ENCODE peak calls at places on chromosomes 11 and 22, in five cellular contexts. One of them, this sample, is unnamed.

GRCh38 chr11:64007160-64007628 is 21.0 kb downstream of the OTUB1 start:
- DNase-seq in neural progenitor cell: peak; percentile 70
- DNase-seq in IMR-90: no peak
- DNase-seq in mammary epithelial cell: peak; percentile 20
- DNase-seq in heart right ventricle: no peak
- DNase-seq in this sample: peak; percentile 25

GRCh38 chr11:130604606-130605005 is 156.2 kb downstream of the ADAMTS15 start:
- DNase-seq in heart right ventricle: no peak
- DNase-seq in neural progenitor cell: no peak
- DNase-seq in mammary epithelial cell: no peak
- DNase-seq in IMR-90: no peak
- DNase-seq in this sample: no peak

GRCh38 chr11:11538277-11538960 is 83.4 kb downstream of the GALNT18 start:
- DNase-seq in IMR-90: no peak
- DNase-seq in heart right ventricle: peak; percentile 77
- DNase-seq in neural progenitor cell: no peak
- DNase-seq in mammary epithelial cell: no peak
- DNase-seq in this sample: no peak

GRCh38 chr11:117827521-117828511 is 3.3 kb upstream of the FXYD2 start:
- DNase-seq in IMR-90: no peak
- DNase-seq in mammary epithelial cell: no peak
- DNase-seq in heart right ventricle: no peak
- DNase-seq in neural progenitor cell: no peak
- DNase-seq in this sample: no peak

GRCh38 chr11:70016666-70017347 is 61.3 kb upstream of the ANO1 start:
- DNase-seq in mammary epithelial cell: peak; percentile 98
- DNase-seq in IMR-90: peak; percentile 78
- DNase-seq in heart right ventricle: no peak
- DNase-seq in neural progenitor cell: no peak
- DNase-seq in this sample: peak; percentile 69

GRCh38 chr22:44871782-44872181 is 119.4 kb downstream of the ARHGAP8 start:
- DNase-seq in neural progenitor cell: no peak
- DNase-seq in mammary epithelial cell: no peak
- DNase-seq in heart right ventricle: no peak
- DNase-seq in IMR-90: no peak
- DNase-seq in this sample: no peak

GRCh38 chr22:40637181-40638150 is 947 bp upstream of the MRTFA start:
- DNase-seq in mammary epithelial cell: no peak
- DNase-seq in IMR-90: no peak
- DNase-seq in neural progenitor cell: no peak
- DNase-seq in heart right ventricle: no peak
- DNase-seq in this sample: no peak

GRCh38 chr11:39571081-39571480 is 1888.4 kb downstream of the LRRC4C start:
- DNase-seq in IMR-90: no peak
- DNase-seq in heart right ventricle: no peak
- DNase-seq in neural progenitor cell: no peak
- DNase-seq in mammary epithelial cell: no peak
- DNase-seq in this sample: no peak

GRCh38 chr11:6812391-6813005 is 13.0 kb upstream of the OR6A2 start:
- DNase-seq in heart right ventricle: no peak
- DNase-seq in neural progenitor cell: peak; percentile 51
- DNase-seq in mammary epithelial cell: peak; percentile 28
- DNase-seq in IMR-90: peak; percentile 34
- DNase-seq in this sample: peak; percentile 50

GRCh38 chr22:39623603-39624500 is 53.3 kb downstream of the CACNA1I start:
- DNase-seq in heart right ventricle: no peak
- DNase-seq in IMR-90: no peak
- DNase-seq in neural progenitor cell: peak; percentile 51
- DNase-seq in mammary epithelial cell: no peak
- DNase-seq in this sample: no peak

GRCh38 chr11:57778318-57779037 is 16.9 kb downstream of the CTNND1 start:
- DNase-seq in heart right ventricle: peak; percentile 88
- DNase-seq in IMR-90: peak; percentile 98
- DNase-seq in neural progenitor cell: peak; percentile 87
- DNase-seq in mammary epithelial cell: peak; percentile 86
- DNase-seq in this sample: peak; percentile 98
- H3K4me3 ChIP-seq in heart right ventricle: no peak overlapping the region
- H3K4me3 ChIP-seq in IMR-90: peak overlapping the region; percentile 21
- H3K4me3 ChIP-seq in neural progenitor cell: peak overlapping the region; percentile 26
- H3K4me3 ChIP-seq in mammary epithelial cell: peak overlapping the region; percentile 9
- H3K4me3 ChIP-seq in this sample: peak overlapping the region; percentile 13

GRCh38 chr11:82902086-82902485 is 550 bp downstream of the DDIAS start:
- DNase-seq in IMR-90: no peak
- DNase-seq in neural progenitor cell: no peak
- DNase-seq in heart right ventricle: no peak
- DNase-seq in mammary epithelial cell: no peak
- DNase-seq in this sample: no peak
- H3K4me3 ChIP-seq in IMR-90: peak overlapping the region; percentile 64
- H3K4me3 ChIP-seq in neural progenitor cell: peak overlapping the region; percentile 67
- H3K4me3 ChIP-seq in heart right ventricle: peak overlapping the region; percentile 58
- H3K4me3 ChIP-seq in mammary epithelial cell: peak overlapping the region; percentile 88
- H3K4me3 ChIP-seq in this sample: peak overlapping the region; percentile 76

DNA sequence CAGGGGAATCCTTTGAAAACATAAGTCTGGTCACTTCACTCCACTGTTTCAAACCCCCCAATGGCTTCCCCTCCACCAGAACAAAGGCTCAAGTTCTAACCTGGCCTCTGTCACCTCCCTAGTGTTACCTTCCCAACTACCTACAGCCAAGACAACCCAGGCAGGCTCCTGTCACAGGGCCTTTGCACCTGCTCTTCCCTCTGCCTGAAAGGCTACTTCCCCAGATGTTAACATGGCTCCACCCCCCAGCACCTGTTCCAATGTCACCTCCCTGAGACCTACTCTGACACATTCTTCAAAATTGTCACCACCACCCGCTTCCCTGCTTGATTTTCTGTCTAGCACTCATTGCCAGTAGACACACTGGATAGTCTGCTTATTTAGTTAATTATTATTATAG is 152.7 kb downstream of the CHST1 start:
- DNase-seq in neural progenitor cell: no peak
- DNase-seq in mammary epithelial cell: no peak
- DNase-seq in heart right ventricle: no peak
- DNase-seq in IMR-90: no peak
- DNase-seq in this sample: no peak
- H3K4me3 ChIP-seq in neural progenitor cell: no peak overlapping the region
- H3K4me3 ChIP-seq in mammary epithelial cell: no peak overlapping the region
- H3K4me3 ChIP-seq in heart right ventricle: no peak overlapping the region
- H3K4me3 ChIP-seq in IMR-90: no peak overlapping the region
- H3K4me3 ChIP-seq in this sample: no peak overlapping the region

GRCh38 chr11:66277475-66278391 is at the start of gene CNIH2:
- DNase-seq in mammary epithelial cell: no peak
- DNase-seq in IMR-90: no peak
- DNase-seq in heart right ventricle: peak; percentile 44
- DNase-seq in neural progenitor cell: peak; percentile 82
- DNase-seq in this sample: no peak
- H3K4me3 ChIP-seq in mammary epithelial cell: no peak within 1 kb of the TSS
- H3K4me3 ChIP-seq in IMR-90: peak within 1 kb of the TSS; percentile 38
- H3K4me3 ChIP-seq in heart right ventricle: peak within 1 kb of the TSS; percentile 16
- H3K4me3 ChIP-seq in neural progenitor cell: peak within 1 kb of the TSS; percentile 52
- H3K4me3 ChIP-seq in this sample: peak within 1 kb of the TSS; percentile 24

GRCh38 chr22:25085156-25085555 is 114.5 kb upstream of the CRYBB3 start:
- DNase-seq in neural progenitor cell: no peak
- DNase-seq in heart right ventricle: no peak
- DNase-seq in IMR-90: no peak
- DNase-seq in mammary epithelial cell: no peak
- DNase-seq in this sample: no peak
- H3K4me3 ChIP-seq in neural progenitor cell: no peak overlapping the region
- H3K4me3 ChIP-seq in heart right ventricle: no peak overlapping the region
- H3K4me3 ChIP-seq in IMR-90: no peak overlapping the region
- H3K4me3 ChIP-seq in mammary epithelial cell: no peak overlapping the region
- H3K4me3 ChIP-seq in this sample: no peak overlapping the region

GRCh38 chr11:47187723-47188122 is 1.5 kb upstream of the PACSIN3 start:
- DNase-seq in heart right ventricle: no peak
- DNase-seq in neural progenitor cell: no peak
- DNase-seq in mammary epithelial cell: no peak
- DNase-seq in IMR-90: no peak
- DNase-seq in this sample: no peak
- H3K4me3 ChIP-seq in heart right ventricle: peak overlapping the region; percentile 81
- H3K4me3 ChIP-seq in neural progenitor cell: peak overlapping the region; percentile 64
- H3K4me3 ChIP-seq in mammary epithelial cell: peak overlapping the region; percentile 62
- H3K4me3 ChIP-seq in IMR-90: peak overlapping the region; percentile 35
- H3K4me3 ChIP-seq in this sample: no peak overlapping the region

GRCh38 chr11:4025957-4026324 is 68.7 kb upstream of the RRM1 start:
- DNase-seq in neural progenitor cell: no peak
- DNase-seq in IMR-90: peak; percentile 10
- DNase-seq in mammary epithelial cell: no peak
- DNase-seq in heart right ventricle: no peak
- DNase-seq in this sample: peak; percentile 48

GRCh38 chr11:4026389-4026788 is 68.2 kb upstream of the RRM1 start:
- DNase-seq in neural progenitor cell: no peak
- DNase-seq in mammary epithelial cell: no peak
- DNase-seq in IMR-90: no peak
- DNase-seq in heart right ventricle: no peak
- DNase-seq in this sample: no peak

GRCh38 chr11:4022669-4023068 is 71.9 kb upstream of the RRM1 start:
- DNase-seq in neural progenitor cell: no peak
- DNase-seq in mammary epithelial cell: no peak
- DNase-seq in IMR-90: no peak
- DNase-seq in heart right ventricle: no peak
- DNase-seq in this sample: no peak

GRCh38 chr11:4027746-4028145 is 66.9 kb upstream of the RRM1 start:
- DNase-seq in neural progenitor cell: no peak
- DNase-seq in heart right ventricle: no peak
- DNase-seq in IMR-90: peak; percentile 9
- DNase-seq in mammary epithelial cell: no peak
- DNase-seq in this sample: no peak

DNA sequence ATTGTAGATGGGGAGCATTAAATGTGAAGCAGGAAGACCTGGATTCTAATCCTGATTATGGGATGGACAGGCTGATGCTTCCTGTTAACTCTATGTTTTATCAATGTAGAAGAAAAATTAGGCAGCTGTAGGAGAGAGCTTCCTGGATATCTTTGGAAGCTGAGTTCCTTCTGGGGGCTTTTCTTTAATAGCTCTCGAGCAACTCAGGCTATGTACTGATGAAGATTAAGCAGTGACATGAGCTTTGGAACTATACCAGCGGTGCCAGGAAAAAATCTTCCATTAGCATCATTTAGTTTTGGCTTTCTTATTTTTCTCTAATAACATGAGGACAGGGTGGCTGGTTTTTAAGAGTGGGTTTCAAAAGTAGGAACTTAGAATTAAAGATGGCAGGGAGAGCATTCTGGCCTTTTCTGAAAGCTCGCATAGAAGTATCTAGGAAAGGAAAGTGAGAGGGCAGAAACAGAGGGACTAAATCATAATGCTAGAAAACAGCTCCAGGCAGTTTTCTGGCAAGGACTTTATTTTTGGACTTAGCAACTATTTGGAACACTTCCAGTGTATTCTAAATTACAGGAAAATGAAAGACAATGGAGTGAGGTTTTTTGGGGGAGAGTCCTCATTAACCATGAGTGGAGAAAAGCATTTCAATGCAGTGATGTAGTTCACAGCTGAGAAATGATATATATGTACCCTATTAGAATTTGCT is 69.2 kb upstream of the RRM1 start:
- DNase-seq in mammary epithelial cell: peak; percentile 12
- DNase-seq in IMR-90: peak; percentile 25
- DNase-seq in neural progenitor cell: no peak
- DNase-seq in heart right ventricle: no peak
- DNase-seq in this sample: peak; percentile 94
- H3K4me3 ChIP-seq in mammary epithelial cell: no peak overlapping the region
- H3K4me3 ChIP-seq in IMR-90: no peak overlapping the region
- H3K4me3 ChIP-seq in neural progenitor cell: no peak overlapping the region
- H3K4me3 ChIP-seq in heart right ventricle: no peak overlapping the region
- H3K4me3 ChIP-seq in this sample: no peak overlapping the region

DNA sequence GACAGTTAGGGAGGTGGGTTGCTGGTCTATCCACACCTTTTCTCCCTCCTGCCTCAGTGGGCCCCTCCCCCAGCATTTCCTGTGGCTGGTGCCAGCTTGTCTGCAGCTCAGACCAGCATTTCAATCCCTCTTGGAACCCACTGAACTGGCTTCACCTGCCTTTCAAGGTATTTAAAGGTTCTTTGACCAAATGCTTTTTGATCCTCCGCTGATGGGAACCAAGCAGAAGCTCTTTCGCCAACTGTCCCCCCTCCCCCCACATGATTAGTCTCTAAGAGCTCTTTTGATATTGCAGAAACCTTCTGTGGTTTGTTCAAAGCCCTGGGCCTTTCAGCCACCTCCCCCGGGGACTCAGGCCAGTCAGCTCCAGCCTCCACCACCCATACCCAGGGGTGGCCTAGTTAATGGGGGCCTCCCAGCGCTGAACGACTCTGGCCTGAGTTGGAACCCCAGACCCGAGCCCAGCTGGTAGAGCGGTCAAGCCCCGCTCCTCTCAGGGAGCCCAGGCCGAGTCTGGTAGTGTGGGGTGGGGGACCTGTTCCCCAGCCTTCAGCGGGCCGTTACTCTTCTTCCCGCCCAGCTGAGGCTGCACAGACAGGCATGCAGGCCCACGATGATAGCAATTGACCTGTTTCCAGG is 6.0 kb upstream of the SYT7 start:
- DNase-seq in mammary epithelial cell: no peak
- DNase-seq in heart right ventricle: no peak
- DNase-seq in IMR-90: no peak
- DNase-seq in neural progenitor cell: peak; percentile 30
- DNase-seq in this sample: no peak
- H3K4me3 ChIP-seq in mammary epithelial cell: no peak overlapping the region
- H3K4me3 ChIP-seq in heart right ventricle: peak overlapping the region; percentile 44
- H3K4me3 ChIP-seq in IMR-90: no peak overlapping the region
- H3K4me3 ChIP-seq in neural progenitor cell: peak overlapping the region; percentile 51
- H3K4me3 ChIP-seq in this sample: no peak overlapping the region

GRCh38 chr11:28241760-28242159 is 133.6 kb downstream of the METTL15 start:
- DNase-seq in IMR-90: no peak
- DNase-seq in neural progenitor cell: no peak
- DNase-seq in mammary epithelial cell: no peak
- DNase-seq in heart right ventricle: no peak
- DNase-seq in this sample: no peak
- H3K4me3 ChIP-seq in IMR-90: no peak overlapping the region
- H3K4me3 ChIP-seq in neural progenitor cell: no peak overlapping the region
- H3K4me3 ChIP-seq in mammary epithelial cell: no peak overlapping the region
- H3K4me3 ChIP-seq in heart right ventricle: no peak overlapping the region
- H3K4me3 ChIP-seq in this sample: no peak overlapping the region

DNA sequence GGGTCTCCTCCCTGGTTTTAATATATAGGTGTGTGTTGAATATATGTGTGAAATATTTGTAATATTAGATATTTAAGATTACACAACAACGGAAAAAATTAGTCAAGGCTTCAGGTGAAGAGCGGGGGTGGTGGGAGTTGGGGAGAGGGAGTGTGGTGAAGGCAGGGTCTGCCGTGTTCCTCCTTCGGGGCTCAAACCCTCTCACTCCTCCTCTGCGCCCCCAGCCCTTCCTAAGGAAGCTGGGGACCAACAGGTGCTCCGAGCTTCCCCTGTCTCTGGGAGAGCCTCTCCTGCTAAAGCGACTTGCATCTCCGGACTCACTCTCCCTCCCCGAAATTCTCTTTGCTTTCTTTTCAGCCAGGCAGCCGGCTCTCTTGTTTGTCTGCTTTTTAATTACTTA is 950 bp upstream of the CADM1 start:
- DNase-seq in IMR-90: no peak
- DNase-seq in neural progenitor cell: peak; percentile 52
- DNase-seq in heart right ventricle: no peak
- DNase-seq in mammary epithelial cell: no peak
- DNase-seq in this sample: no peak
- H3K4me3 ChIP-seq in IMR-90: no peak overlapping the region
- H3K4me3 ChIP-seq in neural progenitor cell: peak overlapping the region; percentile 77
- H3K4me3 ChIP-seq in heart right ventricle: peak overlapping the region; percentile 61
- H3K4me3 ChIP-seq in mammary epithelial cell: peak overlapping the region; percentile 82
- H3K4me3 ChIP-seq in this sample: no peak overlapping the region

This sample was measured in cardiac fibroblast.